ENCODE peak calls at places on chromosomes 16 and 17, in ten cellular contexts. E is cardiac muscle cell, M is HFFc6, Q is epithelial cell of esophagus, D is stomach, F is DND-41, U is thyroid gland, H is astrocyte of the spinal cord, T is heart right ventricle, R is Caco-2. J is an unnamed sample.

GRCh38 chr17:8785547-8786412 is 13.4 kb downstream of the MFSD6L start:
- DNase-seq in U (peak; percentile 77), E (peak; percentile 80), R (peak; percentile 61), F (peak; percentile 73), T (peak; percentile 83), H (peak; percentile 43), M (peak; percentile 56), D (peak; percentile 79), Q (peak; percentile 69), J (peak; percentile 68)

GRCh38 chr16:47045023-47045422 is 71.5 kb upstream of the DNAJA2 start:
- DNase-seq in R (no peak), M (no peak), H (no peak), E (no peak), T (no peak), Q (no peak), U (no peak), D (no peak), F (no peak), J (no peak)

GRCh38 chr17:14395255-14395654 is 94.4 kb downstream of the HS3ST3B1 start:
- DNase-seq in E (no peak), H (no peak), F (no peak), D (no peak), T (no peak), M (no peak), R (no peak), Q (no peak), U (no peak), J (no peak)

GRCh38 chr17:68325961-68326360 is 34.7 kb downstream of the ARSG start:
- DNase-seq in R (peak; percentile 91), D (no peak), Q (no peak), M (no peak), F (no peak), U (no peak), E (no peak), T (no peak), H (no peak), J (no peak)

GRCh38 chr17:40107266-40107980 is 7.0 kb upstream of the NR1D1 start:
- DNase-seq in F (no peak), D (no peak), R (no peak), H (no peak), Q (no peak), U (peak; percentile 60), M (no peak), E (no peak), T (no peak), J (no peak)

GRCh38 chr16:51500306-51500705 is 349.2 kb upstream of the SALL1 start:
- DNase-seq in H (peak; percentile 56), E (no peak), U (no peak), Q (peak; percentile 36), F (no peak), D (no peak), M (peak; percentile 24), T (no peak), R (no peak), J (no peak)

GRCh38 chr16:84209989-84210388 is 19.0 kb downstream of the ADAD2 start:
- DNase-seq in R (no peak), E (no peak), U (no peak), M (no peak), Q (no peak), D (no peak), F (no peak), H (no peak), T (no peak), J (no peak)

GRCh38 chr16:61862221-61862620 is 174.0 kb downstream of the CDH8 start:
- DNase-seq in R (no peak), F (no peak), E (no peak), H (no peak), Q (no peak), U (no peak), T (no peak), M (no peak), D (no peak), J (no peak)

GRCh38 chr17:76869878-76870714 is 1.9 kb downstream of the MGAT5B start:
- DNase-seq in Q (no peak), E (peak; percentile 56), M (no peak), U (no peak), D (no peak), R (no peak), F (peak; percentile 10), H (no peak), T (no peak), J (no peak)

GRCh38 chr16:57755061-57755684 is 19.6 kb downstream of the KATNB1 start:
- DNase-seq in H (no peak), Q (no peak), M (no peak), R (no peak), U (no peak), D (no peak), T (no peak), E (no peak), F (no peak), J (no peak)

GRCh38 chr16:85306793-85307551 is 194.7 kb upstream of the CIBAR2 start:
- DNase-seq in E (no peak), D (no peak), M (no peak), U (no peak), H (no peak), R (no peak), Q (no peak), T (no peak), F (no peak), J (no peak)

GRCh38 chr16:75695708-75696107 is 5.6 kb downstream of the DUXB start:
- DNase-seq in T (no peak), M (no peak), D (no peak), F (no peak), U (no peak), R (no peak), H (no peak), E (no peak), Q (no peak), J (no peak)

GRCh38 chr17:78442648-78443128 is 64.2 kb downstream of the PGS1 start:
- DNase-seq in R (no peak), Q (no peak), D (peak; percentile 48), M (no peak), H (peak; percentile 20), U (peak; percentile 31), F (no peak), E (no peak), T (peak; percentile 55), J (no peak)

GRCh38 chr17:35694906-35695305 is 36.5 kb upstream of the RASL10B start:
- DNase-seq in T (no peak), M (no peak), R (no peak), U (no peak), D (no peak), Q (no peak), H (no peak), F (no peak), E (no peak), J (no peak)

GRCh38 chr17:60493847-60494321 is 32.2 kb downstream of the APPBP2 start:
- DNase-seq in H (no peak), U (no peak), E (no peak), T (no peak), D (no peak), F (no peak), R (no peak), M (peak; percentile 36), Q (no peak), J (no peak)

DNA sequence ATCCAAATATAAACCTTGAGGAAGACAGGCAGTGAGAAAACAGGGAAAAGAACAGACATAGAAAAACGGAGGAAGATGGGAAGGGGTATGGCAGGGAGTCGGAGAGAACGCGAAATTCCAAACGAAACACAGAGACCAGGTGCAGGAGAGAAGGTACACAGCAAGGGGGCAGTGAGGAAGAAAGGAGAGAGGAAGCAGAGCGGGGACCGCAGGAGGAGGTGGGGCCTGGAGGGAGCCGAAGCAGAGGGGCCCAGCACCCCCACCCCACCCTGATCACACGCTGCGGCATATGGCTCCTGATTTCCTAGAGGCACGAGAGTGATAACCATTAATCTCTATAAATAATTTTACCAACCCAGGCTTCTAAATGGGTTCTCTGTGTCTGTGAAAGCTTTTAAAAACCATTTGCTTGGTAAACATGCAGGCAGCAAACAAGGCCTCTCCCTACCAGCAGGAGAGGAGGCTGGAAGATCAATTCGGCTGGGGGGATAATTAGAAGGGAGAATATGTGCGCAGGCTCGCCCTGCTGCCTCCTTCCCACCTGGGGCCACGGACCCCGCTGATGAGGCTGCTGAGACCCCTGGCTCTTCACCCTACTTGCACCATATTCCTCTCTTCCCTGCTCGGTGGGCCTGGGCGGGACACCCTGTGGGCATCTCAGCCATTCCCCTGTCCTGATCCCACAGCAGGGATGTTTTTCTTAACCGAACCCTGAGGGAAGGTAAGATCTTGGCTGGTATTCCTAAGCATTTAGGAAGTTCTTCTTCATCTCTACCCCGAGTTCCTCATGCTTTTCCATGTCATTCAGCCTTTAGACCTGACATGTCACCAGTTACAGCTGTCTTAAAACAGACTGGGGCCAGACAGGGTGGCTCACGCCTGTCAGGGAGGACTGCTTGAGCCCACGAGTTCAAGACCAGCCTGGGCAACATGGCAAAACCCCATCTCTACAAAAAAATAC is 86.7 kb downstream of the TMEM132E start:
- DNase-seq in M (no peak), E (no peak), U (no peak), D (no peak), H (no peak), T (no peak), Q (no peak), F (no peak), R (peak; percentile 21), J (no peak)
- TF ChIP-seq CTCF in M (no peak), E (no peak), U (no peak), D (no peak), H (no peak), T (no peak), Q (no peak), F (no peak), R (no peak), J (no peak)

GRCh38 chr16:8946544-8946943 is 17.2 kb downstream of the USP7 start:
- DNase-seq in D (no peak), R (no peak), H (no peak), F (no peak), U (no peak), T (no peak), Q (no peak), E (no peak), M (no peak), J (no peak)
- TF ChIP-seq CTCF in D (no peak), R (no peak), H (no peak), F (peak; percentile 9), U (no peak), T (no peak), Q (no peak), E (no peak), M (no peak), J (no peak)

GRCh38 chr17:82897514-82898249 is 57.9 kb upstream of the ZNF750 start:
- DNase-seq in M (no peak), F (no peak), U (no peak), D (no peak), Q (no peak), R (no peak), T (no peak), E (no peak), H (no peak), J (no peak)
- TF ChIP-seq CTCF in M (peak; percentile 32), F (peak; percentile 4), U (no peak), D (no peak), Q (no peak), R (peak; percentile 10), T (no peak), E (no peak), H (no peak), J (no peak)

DNA sequence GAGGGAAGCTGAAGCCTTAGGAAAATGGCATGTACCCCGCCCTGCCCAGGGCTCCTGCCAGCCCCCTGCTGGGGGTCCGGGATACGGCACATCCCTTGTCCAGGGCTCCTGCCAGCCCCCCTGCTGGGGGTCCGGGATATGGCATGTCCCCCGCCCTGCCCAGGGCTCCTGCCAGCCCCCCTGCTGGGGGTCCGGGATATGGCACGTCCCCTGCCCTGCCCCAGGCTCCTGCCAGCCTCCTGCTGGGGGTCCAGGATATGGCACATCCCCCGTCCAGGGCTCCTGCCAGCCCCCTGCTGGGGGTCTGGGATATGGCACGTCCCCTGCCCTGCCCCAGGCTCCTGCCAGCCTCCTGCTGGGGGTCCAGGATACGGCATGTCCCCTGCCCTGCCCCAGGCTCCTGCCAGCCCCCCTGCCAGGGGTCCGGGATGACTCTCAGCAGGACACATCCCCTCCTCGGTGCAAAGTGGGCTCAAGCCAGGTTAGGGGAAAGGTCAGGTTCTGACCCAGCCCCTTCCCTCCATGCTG is 43.2 kb downstream of the RPH3AL start:
- DNase-seq in R (peak; percentile 65), H (no peak), F (peak; percentile 47), D (no peak), M (no peak), U (no peak), T (no peak), E (peak; percentile 61), Q (no peak), J (peak; percentile 29)
- TF ChIP-seq CTCF in R (peak; percentile 98), H (peak; percentile 42), F (peak; percentile 60), D (peak; percentile 25), M (peak; percentile 80), U (peak; percentile 30), T (peak; percentile 59), E (peak; percentile 58), Q (no peak), J (peak; percentile 66)